ENCODE peak calls at places on chromosomes 1 and 21, in eight cellular contexts. V is neuronal stem cell, Q is dorsolateral prefrontal cortex, N is prostate gland, I is tibial artery, Z is body of pancreas, B is spleen, H is uterus. C is an unnamed sample.

GRCh38 chr21:43287111-43287973 is 118.5 kb downstream of the CRYAA start:
- DNase-seq in V (no peak), Q (no peak), N (no peak), I (no peak), Z (no peak), B (peak), H (no peak), C (peak)

GRCh38 chr1:66206563-66207154 is 327.3 kb upstream of the SGIP1 start:
- DNase-seq in V (no peak), Q (no peak), N (no peak), I (no peak), Z (no peak), B (no peak), H (no peak), C (no peak)

GRCh38 chr1:55352080-55352800 is 137.1 kb upstream of the USP24 start:
- DNase-seq in V (no peak), Q (peak), N (no peak), I (no peak), Z (no peak), B (no peak), H (peak), C (no peak)

GRCh38 chr1:54480201-54480848 is 67.7 kb upstream of the ACOT11 start:
- DNase-seq in V (no peak), Q (peak), N (no peak), I (no peak), Z (no peak), B (no peak), H (no peak), C (no peak)

GRCh38 chr1:9835758-9836631 is 12.2 kb upstream of the CLSTN1 start:
- DNase-seq in V (peak), Q (peak), N (peak), I (peak), Z (no peak), B (no peak), H (peak), C (no peak)

GRCh38 chr1:64545118-64545916 is 75.4 kb downstream of the CACHD1 start:
- DNase-seq in V (no peak), Q (no peak), N (no peak), I (no peak), Z (no peak), B (no peak), H (no peak), C (peak)

GRCh38 chr1:20248954-20249612 is 41.6 kb upstream of the VWA5B1 start:
- DNase-seq in V (no peak), Q (no peak), N (no peak), I (no peak), Z (no peak), B (no peak), H (no peak), C (peak)

GRCh38 chr1:200620273-200621131 is at the start of gene KIF14:
- DNase-seq in V (peak), Q (peak), N (peak), I (peak), Z (peak), B (peak), H (peak), C (peak)

GRCh38 chr1:25033828-25034451 is 103.9 kb upstream of the RUNX3 start:
- DNase-seq in V (no peak), Q (no peak), N (no peak), I (peak), Z (no peak), B (peak), H (no peak), C (no peak)
- H3K4me3 ChIP-seq in V (no peak), Q (no peak), N (no peak), I (no peak), Z (no peak), B (no peak), H (no peak), C (no peak)

DNA sequence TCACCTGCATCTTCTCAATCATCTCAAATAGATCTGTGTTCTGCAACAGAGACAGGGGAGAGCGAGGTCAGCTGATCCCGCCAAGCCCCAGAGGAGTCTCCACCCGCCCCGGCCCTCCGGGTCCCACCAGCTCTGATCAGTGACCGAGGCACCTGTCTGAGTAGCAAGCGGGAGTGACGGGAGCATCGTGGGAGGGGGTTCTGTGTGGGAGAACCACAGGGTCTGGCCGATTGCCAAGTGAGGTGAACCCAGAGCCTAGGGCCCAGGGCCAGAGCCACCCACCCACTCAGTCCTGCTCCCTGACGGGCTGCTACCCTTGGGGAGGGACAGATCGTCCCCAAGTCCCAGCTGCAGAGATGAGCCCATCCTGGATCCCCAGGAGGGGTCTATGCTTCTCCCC is 49.1 kb downstream of the RAP1GAP start:
- DNase-seq in V (no peak), Q (no peak), N (no peak), I (no peak), Z (peak), B (no peak), H (no peak), C (no peak)
- H3K4me3 ChIP-seq in V (no peak), Q (no peak), N (peak), I (no peak), Z (peak), B (no peak), H (no peak), C (peak)

DNA sequence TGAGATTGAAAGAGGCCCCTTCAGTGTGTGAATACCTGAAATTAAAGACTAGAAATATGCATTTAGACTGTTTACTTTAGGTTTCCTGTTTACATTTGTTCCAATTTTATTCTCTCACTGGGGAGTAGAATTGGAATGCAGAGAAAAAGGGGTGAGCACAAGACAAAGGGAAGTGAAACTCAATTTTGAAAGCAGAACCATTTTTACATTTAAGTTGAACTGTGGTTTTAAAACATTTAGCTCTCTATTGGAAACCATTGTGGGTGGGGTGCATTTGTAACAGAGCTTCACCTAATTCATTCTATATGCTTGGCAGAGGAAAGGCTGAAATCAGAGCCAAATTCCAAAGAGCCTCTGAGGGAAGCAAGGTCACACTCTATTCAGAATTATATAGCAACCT is 235.3 kb upstream of the C1orf105 start:
- DNase-seq in V (no peak), Q (no peak), N (no peak), I (no peak), Z (no peak), B (no peak), H (no peak), C (no peak)
- H3K4me3 ChIP-seq in V (no peak), Q (no peak), N (no peak), I (no peak), Z (no peak), B (no peak), H (no peak), C (no peak)

GRCh38 chr21:37273911-37274690 is 7.0 kb upstream of the VPS26C start:
- DNase-seq in V (no peak), Q (no peak), N (no peak), I (no peak), Z (no peak), B (no peak), H (no peak), C (no peak)
- H3K4me3 ChIP-seq in V (no peak), Q (no peak), N (no peak), I (no peak), Z (no peak), B (no peak), H (no peak), C (no peak)